ENCODE peak calls at places on chromosomes 7 and 10, in six cellular contexts. X is GM06990, Y is testis, W is mesothelial cell of epicardium, D is progenitor cell of endocrine pancreas, A is spleen. I is an unnamed sample.

GRCh38 chr7:142477079-142477651 is 219.3 kb upstream of the PRSS58 start:
- DNase-seq in A (no peak), D (no peak), W (no peak), Y (no peak), X (no peak), I (no peak)

GRCh38 chr10:34526758-34527730 is 288.1 kb downstream of the PARD3 start:
- DNase-seq in D (no peak), W (no peak), Y (no peak), X (peak), A (no peak), I (no peak)

GRCh38 chr7:1068013-1068412 is 19.9 kb upstream of the GPER1 start:
- DNase-seq in W (no peak), D (no peak), A (no peak), Y (no peak), X (no peak), I (no peak)

GRCh38 chr10:113820507-113820906 is 33.4 kb downstream of the DCLRE1A start:
- DNase-seq in A (no peak), Y (no peak), D (no peak), X (no peak), W (no peak), I (no peak)

GRCh38 chr7:70728873-70729552 is 402.9 kb upstream of the GALNT17 start:
- DNase-seq in Y (no peak), X (no peak), W (no peak), D (no peak), A (no peak), I (no peak)

GRCh38 chr7:28729685-28730084 is 228.4 kb downstream of the TRIL start:
- DNase-seq in D (no peak), A (no peak), W (no peak), X (no peak), Y (no peak), I (no peak)

GRCh38 chr7:33044986-33045385 is 17.6 kb downstream of the NT5C3A start:
- DNase-seq in W (no peak), D (no peak), A (no peak), X (peak), Y (no peak), I (peak)

GRCh38 chr10:21402606-21403083 is 122.8 kb downstream of the SKIDA1 start:
- DNase-seq in W (no peak), X (no peak), D (no peak), Y (no peak), A (no peak), I (no peak)

GRCh38 chr10:15140640-15141039 is 27.9 kb downstream of the NMT2 start:
- DNase-seq in Y (no peak), X (no peak), D (no peak), W (no peak), A (no peak), I (no peak)

GRCh38 chr7:131524699-131525098 is 31.7 kb downstream of the PODXL start:
- DNase-seq in W (no peak), Y (no peak), A (no peak), D (no peak), X (no peak), I (no peak)

GRCh38 chr7:15308831-15309230 is 253.0 kb downstream of the AGMO start:
- DNase-seq in W (no peak), Y (no peak), X (no peak), A (no peak), D (no peak), I (no peak)

GRCh38 chr7:15303357-15303756 is 258.5 kb downstream of the AGMO start:
- DNase-seq in D (no peak), W (no peak), X (no peak), A (no peak), Y (no peak), I (no peak)

GRCh38 chr7:15306286-15306685 is 255.5 kb downstream of the AGMO start:
- DNase-seq in A (no peak), Y (no peak), X (no peak), D (no peak), W (no peak), I (no peak)

GRCh38 chr7:15309891-15310290 is 251.9 kb downstream of the AGMO start:
- DNase-seq in W (no peak), D (no peak), Y (no peak), X (no peak), A (no peak), I (no peak)

DNA sequence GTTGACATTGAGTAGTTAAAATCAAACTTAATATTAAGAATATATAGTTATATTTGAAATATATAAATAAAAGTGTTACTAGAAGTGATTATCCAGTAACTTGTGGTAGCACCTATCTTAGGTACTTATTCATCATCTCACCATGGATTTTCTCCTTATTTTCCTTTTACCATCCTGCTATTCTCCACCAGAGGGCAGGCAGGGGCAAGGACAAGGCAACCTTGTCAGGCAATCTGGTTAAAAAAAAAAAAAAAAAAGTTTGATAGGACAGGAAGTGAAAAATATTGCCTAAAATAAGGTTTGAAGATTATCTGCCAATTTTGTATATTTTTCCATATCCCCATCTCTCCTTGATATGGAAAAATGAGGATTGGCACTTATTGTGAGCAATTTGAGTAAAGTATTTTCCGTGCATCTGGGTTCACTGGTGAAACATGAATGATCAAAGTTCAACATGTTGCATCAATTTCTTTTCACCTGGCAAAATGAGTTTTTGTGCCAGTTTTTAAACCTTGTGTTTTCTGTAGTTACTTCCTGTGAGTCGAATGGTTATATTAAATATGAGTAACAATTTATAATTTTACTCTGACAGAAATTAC is 256.7 kb downstream of the AGMO start:
- DNase-seq in Y (peak), W (peak), D (peak), X (no peak), A (no peak), I (no peak)
- TF ChIP-seq CTCF in Y (peak), W (peak), D (peak), X (peak), A (no peak), I (peak)

DNA sequence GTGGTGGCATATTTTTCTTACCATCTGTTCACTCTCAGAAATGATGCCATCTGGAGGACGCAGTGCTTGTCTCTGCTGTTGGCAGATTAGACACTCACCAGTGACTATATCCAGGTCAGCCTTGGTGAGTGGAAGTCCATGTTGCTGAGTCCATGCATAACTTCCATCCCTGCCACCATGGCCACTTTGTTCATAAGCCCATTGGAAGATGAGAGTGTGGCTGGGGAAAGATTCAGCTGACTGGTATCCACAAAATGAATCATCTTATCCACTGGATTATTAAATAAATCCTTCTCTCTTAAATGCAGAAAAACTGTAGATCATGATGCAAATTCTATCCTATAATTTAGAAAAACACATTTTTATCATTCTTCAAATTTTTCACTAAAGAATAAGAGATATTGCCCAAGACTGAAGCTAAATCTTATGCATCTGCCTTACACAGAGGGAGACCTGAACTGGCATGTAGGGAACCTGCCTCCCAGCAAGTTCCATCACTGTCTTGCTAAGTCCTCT is 726.9 kb downstream of the TNS3 start:
- DNase-seq in Y (no peak), A (no peak), D (no peak), W (no peak), X (no peak), I (no peak)
- TF ChIP-seq CTCF in Y (no peak), A (no peak), D (no peak), W (no peak), X (no peak), I (no peak)

DNA sequence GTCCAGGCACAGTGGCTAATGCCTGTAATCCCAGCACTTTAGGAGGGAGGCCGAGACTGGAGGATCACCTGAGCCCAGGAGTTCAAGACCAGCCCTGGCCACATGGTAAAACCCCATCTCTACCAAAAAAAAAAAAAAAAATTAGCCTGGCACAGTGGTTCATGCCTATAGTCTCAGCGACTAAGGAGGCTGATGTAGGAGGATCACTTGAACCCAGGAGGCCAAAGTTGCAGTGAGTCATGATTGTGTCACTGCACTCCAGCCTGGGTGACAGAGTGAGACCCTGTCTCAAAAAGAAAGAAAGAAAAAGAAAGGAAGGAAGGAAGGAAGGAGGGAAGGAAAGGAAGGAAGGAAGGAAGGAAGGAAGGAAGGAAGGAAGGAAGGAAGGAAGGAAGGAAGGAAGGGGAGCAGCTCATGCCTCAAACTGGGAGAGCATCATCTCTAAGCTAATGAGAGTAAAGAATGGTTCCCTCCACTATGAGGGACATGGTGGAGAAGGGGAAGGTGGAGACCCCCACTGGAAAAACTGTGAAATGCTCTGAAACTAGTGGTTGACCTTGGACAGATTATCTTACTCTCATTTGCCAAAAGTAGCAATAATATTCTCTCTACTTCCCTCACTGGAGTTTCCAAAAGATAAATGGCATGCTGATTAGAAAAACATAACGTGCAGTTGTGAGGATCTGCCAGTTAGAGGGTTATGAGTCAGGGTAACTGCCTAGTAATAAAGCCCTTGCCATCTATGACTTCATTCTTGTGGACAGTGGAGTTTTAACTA is 16.8 kb downstream of the GIMAP5 start:
- DNase-seq in W (no peak), A (no peak), D (no peak), Y (no peak), X (peak), I (peak)
- TF ChIP-seq CTCF in W (no peak), A (peak), D (peak), Y (no peak), X (peak), I (peak)

GRCh38 chr10:43039629-43040481 is 37.0 kb upstream of the RET start:
- DNase-seq in W (peak), A (no peak), X (no peak), Y (no peak), D (no peak), I (no peak)
- TF ChIP-seq CTCF in W (no peak), A (no peak), X (no peak), Y (no peak), D (no peak), I (no peak)

GRCh38 chr7:88243345-88243909 is 23.6 kb upstream of the SRI start:
- DNase-seq in Y (peak), W (no peak), D (no peak), X (peak), A (no peak), I (peak)
- TF ChIP-seq CTCF in Y (peak), W (peak), D (peak), X (peak), A (peak), I (peak)

DNA sequence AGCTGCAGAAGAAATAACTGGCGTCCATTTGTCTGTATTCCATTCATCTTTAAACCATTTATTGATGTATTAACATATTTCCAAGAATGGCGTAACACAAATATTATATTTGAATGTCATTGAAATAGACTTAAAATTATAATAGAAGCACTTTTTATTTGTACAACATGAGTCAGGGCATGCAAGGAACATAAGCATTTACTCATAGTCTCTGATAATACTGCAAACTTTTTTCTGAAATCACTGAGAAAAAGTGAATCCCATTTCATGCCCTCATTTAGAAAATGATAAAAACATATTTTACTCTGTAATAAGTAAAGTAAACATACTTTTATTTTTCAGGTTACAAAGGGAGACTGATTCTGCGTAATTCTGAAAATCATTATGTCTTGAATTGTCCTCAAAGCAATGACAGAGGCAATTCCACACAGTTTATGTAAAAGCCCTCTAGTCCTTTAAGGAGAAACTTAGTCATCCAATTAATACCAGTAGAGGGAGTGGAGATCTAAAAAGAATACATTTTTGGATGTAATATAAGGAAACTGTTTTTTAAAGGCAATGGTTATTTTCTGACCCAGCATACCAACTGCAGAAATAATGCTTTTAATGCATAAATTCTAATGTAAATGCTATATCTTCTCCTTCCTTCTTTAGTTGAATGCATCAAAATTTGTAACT is 58.1 kb downstream of the AGMO start:
- DNase-seq in X (no peak), A (no peak), D (no peak), W (no peak), Y (no peak), I (no peak)
- TF ChIP-seq CTCF in X (no peak), A (no peak), D (no peak), W (no peak), Y (no peak), I (no peak)

GRCh38 chr7:21500117-21500516 is 42.7 kb upstream of the DNAH11 start:
- DNase-seq in W (no peak), A (no peak), X (no peak), Y (no peak), D (no peak), I (no peak)

DNA sequence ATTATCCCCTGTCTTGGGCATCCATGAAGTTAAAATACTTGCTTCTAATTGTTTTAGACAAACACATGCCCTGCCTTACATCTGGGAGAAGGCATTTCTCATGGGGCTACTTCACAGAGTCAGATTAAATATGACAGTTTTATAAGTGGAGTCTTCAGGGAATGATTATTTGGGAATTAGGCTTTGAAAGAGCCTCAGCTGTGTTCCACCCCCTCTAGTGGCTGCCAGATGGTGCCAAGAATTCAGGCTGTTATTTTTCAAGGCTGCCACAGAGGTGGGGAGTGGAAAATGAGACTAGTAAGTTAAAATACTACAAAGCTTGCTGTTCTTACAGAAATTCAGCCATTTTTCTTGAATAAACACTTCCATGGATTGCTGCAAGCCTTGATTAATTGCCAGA is 45.8 kb upstream of the DNAH11 start:
- DNase-seq in Y (no peak), W (no peak), D (no peak), X (no peak), A (no peak), I (no peak)
- TF ChIP-seq CTCF in Y (no peak), W (no peak), D (no peak), X (no peak), A (no peak), I (no peak)